ENCODE peak calls at places on chromosomes 16 and 17, in five cellular contexts. A is A549; S is CD8-positive, alpha-beta T cell; R is omental fat pad; D is cardiac muscle cell. E is an unnamed sample.

GRCh38 chr16:81265658-81266451 is 27.4 kb downstream of the BCO1 start:
- DNase-seq in D (peak; percentile 91), S (no peak), A (no peak), R (no peak), E (no peak)

GRCh38 chr16:72927199-72928088 is 120.5 kb downstream of the ZFHX3 start:
- DNase-seq in A (peak; percentile 78), D (peak; percentile 78), S (no peak), R (no peak), E (no peak)

GRCh38 chr16:70161350-70161749 is 12.2 kb upstream of the CLEC18C start:
- DNase-seq in S (no peak), R (no peak), D (no peak), A (no peak), E (no peak)

GRCh38 chr17:42682400-42683384 is at the start of gene CNTNAP1:
- DNase-seq in D (peak; percentile 84), R (no peak), S (peak; percentile 30), A (peak; percentile 56), E (peak; percentile 84)

GRCh38 chr17:8041249-8041928 is 2.5 kb downstream of the ALOX15B start:
- DNase-seq in A (peak; percentile 81), D (peak; percentile 96), R (no peak), S (peak; percentile 29), E (peak; percentile 77)

GRCh38 chr17:52158450-52159042 is at the start of gene CA10:
- DNase-seq in D (no peak), A (no peak), R (no peak), S (no peak), E (peak; percentile 18)

GRCh38 chr16:5027086-5027485 is 6.6 kb downstream of the NAGPA start:
- DNase-seq in R (no peak), D (no peak), S (no peak), A (no peak), E (no peak)

GRCh38 chr16:13897806-13898205 is 22.1 kb upstream of the ERCC4 start:
- DNase-seq in A (no peak), R (no peak), S (no peak), D (no peak), E (no peak)

GRCh38 chr16:19555938-19556778 is 655 bp downstream of the VPS35L start:
- DNase-seq in A (peak; percentile 68), D (peak; percentile 38), S (peak; percentile 10), R (no peak), E (peak; percentile 36)

GRCh38 chr17:67281736-67282135 is 36.7 kb upstream of the HELZ start:
- DNase-seq in A (no peak), R (no peak), D (no peak), S (no peak), E (no peak)

GRCh38 chr17:3801043-3801746 is at the start of gene ITGAE:
- DNase-seq in S (no peak), A (no peak), R (no peak), D (no peak), E (no peak)

GRCh38 chr17:82490512-82491195 is 28.9 kb upstream of the FOXK2 start:
- DNase-seq in A (no peak), S (no peak), D (no peak), R (no peak), E (no peak)

GRCh38 chr17:49498037-49498615 is 3.0 kb downstream of the NGFR start:
- DNase-seq in A (peak; percentile 51), D (no peak), S (no peak), R (no peak), E (no peak)

GRCh38 chr17:12987120-12987519 is 30.7 kb downstream of the ELAC2 start:
- DNase-seq in D (no peak), S (no peak), R (no peak), A (no peak), E (no peak)

GRCh38 chr16:2857451-2858244 is at the start of gene PRSS22:
- DNase-seq in D (no peak), S (no peak), A (no peak), R (no peak), E (peak; percentile 23)

GRCh38 chr17:58960068-58960467 is 146.6 kb downstream of the TRIM37 start:
- DNase-seq in S (no peak), R (no peak), D (peak; percentile 62), A (peak; percentile 61), E (peak; percentile 55)

GRCh38 chr17:63525190-63525946 is 2.2 kb downstream of the KCNH6 start:
- DNase-seq in S (no peak), R (no peak), D (no peak), A (no peak), E (no peak)

GRCh38 chr17:57604771-57605733 is 140.0 kb downstream of the CCDC182 start:
- DNase-seq in D (peak; percentile 68), S (peak; percentile 55), A (no peak), R (no peak), E (peak; percentile 62)

GRCh38 chr17:1720856-1721386 is 3.6 kb upstream of the WDR81 start:
- DNase-seq in R (peak; percentile 65), A (peak; percentile 81), D (peak; percentile 67), S (peak; percentile 74), E (no peak)

GRCh38 chr17:79832211-79833109 is 6.8 kb downstream of the CBX4 start:
- DNase-seq in R (no peak), S (no peak), D (peak; percentile 39), A (peak; percentile 61), E (no peak)

GRCh38 chr17:64781394-64781793 is 119.3 kb upstream of the SMURF2 start:
- DNase-seq in D (peak; percentile 36), S (peak; percentile 51), R (no peak), A (no peak), E (no peak)

GRCh38 chr16:28091706-28092105 is 28.2 kb upstream of the GSG1L start:
- DNase-seq in A (no peak), R (no peak), D (no peak), S (no peak), E (no peak)

GRCh38 chr17:82781894-82782274 is 30.0 kb downstream of the TBCD start:
- DNase-seq in A (peak; percentile 72), S (peak; percentile 89), R (peak; percentile 57), D (peak; percentile 85), E (peak; percentile 95)

GRCh38 chr17:70172449-70172848 is 3.1 kb downstream of the KCNJ2 start:
- DNase-seq in D (no peak), A (no peak), S (no peak), R (no peak), E (no peak)

GRCh38 chr17:6753565-6753964 is 2.3 kb upstream of the XAF1 start:
- DNase-seq in R (no peak), S (no peak), A (no peak), D (peak; percentile 14), E (no peak)

GRCh38 chr16:69190046-69190588 is 3.2 kb downstream of the SNTB2 start:
- DNase-seq in R (no peak), A (no peak), D (no peak), S (no peak), E (no peak)

GRCh38 chr17:55742272-55743102 is 8.4 kb upstream of the PCTP start:
- DNase-seq in A (no peak), S (no peak), R (no peak), D (no peak), E (peak; percentile 37)

GRCh38 chr17:22507823-22508222 is 815.5 kb downstream of the KCNJ18 start:
- DNase-seq in A (peak; percentile 41), S (no peak), D (no peak), R (no peak), E (no peak)

GRCh38 chr16:19583665-19584300 is 28.3 kb downstream of the VPS35L start:
- DNase-seq in R (no peak), S (peak; percentile 8), D (peak; percentile 72), A (peak; percentile 68), E (peak; percentile 20)

GRCh38 chr17:81031571-81032550 is 3.1 kb upstream of the BAIAP2 start:
- DNase-seq in R (no peak), S (no peak), A (no peak), D (no peak), E (no peak)

GRCh38 chr17:78921437-78921971 is 3.7 kb downstream of the TIMP2 start:
- DNase-seq in D (peak; percentile 37), S (no peak), A (no peak), R (no peak), E (no peak)

GRCh38 chr17:52145496-52145895 is 13.0 kb downstream of the CA10 start:
- DNase-seq in A (no peak), S (no peak), R (no peak), D (no peak), E (no peak)

GRCh38 chr17:66290097-66290722 is 12.2 kb upstream of the PRKCA start:
- DNase-seq in S (no peak), A (no peak), D (no peak), R (no peak), E (no peak)

GRCh38 chr17:41418116-41418860 is 6.1 kb downstream of the KRT37 start:
- DNase-seq in A (no peak), R (no peak), D (no peak), S (no peak), E (no peak)

DNA sequence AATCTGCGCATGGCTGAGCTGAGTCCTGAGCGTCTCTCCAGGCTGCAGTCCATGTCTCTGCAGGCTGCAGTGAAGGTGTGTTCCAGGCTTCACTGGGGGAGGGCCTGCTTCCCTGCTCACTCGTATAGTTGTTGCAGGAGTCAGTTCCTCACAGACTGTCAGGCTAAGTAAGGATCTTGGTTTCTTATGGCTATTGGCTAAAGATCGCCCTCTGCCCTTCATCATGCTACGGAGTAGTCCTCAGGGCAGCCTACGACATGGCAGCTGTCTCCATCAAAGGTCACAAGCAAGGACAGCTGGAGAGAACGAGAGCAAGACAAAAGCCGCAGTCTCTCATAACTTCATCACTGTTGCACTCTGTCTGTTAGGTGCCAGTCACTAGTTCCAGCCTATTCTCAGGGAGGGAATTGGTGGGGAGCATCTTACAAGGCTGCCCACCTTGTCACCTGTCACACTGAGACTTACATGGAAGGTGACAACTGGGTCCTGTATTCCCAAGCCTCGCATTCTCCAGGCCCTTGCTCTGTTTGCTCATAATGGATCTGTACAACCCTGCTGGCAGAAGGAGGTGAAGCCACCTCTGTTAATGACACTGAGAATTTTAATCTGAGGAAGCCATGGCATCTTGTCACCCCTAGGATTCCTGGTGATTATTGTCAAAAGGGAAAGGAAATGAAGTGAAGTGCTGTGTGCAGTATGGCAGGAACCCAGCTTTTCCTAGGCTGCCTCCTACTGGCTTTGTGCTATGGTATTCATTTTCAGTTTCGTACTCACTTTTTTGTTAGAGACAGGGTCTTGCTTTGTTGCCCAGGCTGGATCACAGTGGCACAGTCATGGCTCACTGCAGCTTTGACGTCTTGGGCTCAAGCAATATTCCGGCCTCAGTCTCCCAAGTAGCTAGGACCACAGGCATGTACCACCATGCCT is 43.4 kb downstream of the MFSD11 start:
- DNase-seq in S (peak; percentile 13), R (no peak), D (no peak), A (no peak), E (no peak)
- TF ChIP-seq CTCF in S (no peak), R (no peak), D (no peak), A (no peak), E (peak; percentile 8)

DNA sequence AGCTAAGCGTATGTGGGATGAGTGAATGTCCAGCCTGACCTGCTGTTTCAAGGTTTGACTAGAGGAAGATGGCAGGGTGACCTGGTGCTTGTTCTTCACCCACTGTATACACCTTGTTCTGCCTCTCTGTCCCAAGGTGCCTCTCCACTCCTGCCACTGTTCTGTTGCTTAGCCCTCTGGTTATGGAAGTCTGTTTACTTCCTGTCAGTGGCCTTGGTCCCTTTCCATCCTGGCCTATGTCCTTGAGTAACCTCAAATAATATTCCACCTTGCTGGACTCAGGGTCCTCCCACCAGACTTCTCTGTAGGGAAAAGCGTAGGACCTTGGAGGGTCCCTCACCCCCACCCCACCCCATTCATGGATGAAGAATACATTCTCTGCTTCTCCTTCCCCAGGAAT is 73.2 kb upstream of the SALL1 start:
- DNase-seq in A (no peak), S (no peak), D (no peak), R (no peak), E (no peak)
- TF ChIP-seq CTCF in A (no peak), S (no peak), D (no peak), R (no peak), E (no peak)

GRCh38 chr16:85561248-85562101 is 51.6 kb upstream of the GSE1 start:
- DNase-seq in S (no peak), R (no peak), A (no peak), D (no peak), E (no peak)
- TF ChIP-seq CTCF in S (no peak), R (no peak), A (no peak), D (no peak), E (no peak)

GRCh38 chr16:67226804-67227566 is at the start of gene TMEM208:
- DNase-seq in D (peak; percentile 99), S (peak; percentile 98), R (peak; percentile 97), A (peak; percentile 98), E (peak; percentile 98)
- TF ChIP-seq CTCF in D (peak; percentile 11), S (no peak), R (no peak), A (peak; percentile 36), E (peak; percentile 31)